ENCODE peak calls at places on chromosome 6, in four cellular contexts. B, W, G and L are unnamed samples.

GRCh38 chr6:56101141-56101553 is 146.2 kb downstream of the COL21A1 start:
- DNase-seq in G (no peak), W (no peak), B (no peak), L (no peak)

GRCh38 chr6:153963352-153963751 is 75.7 kb upstream of the OPRM1 start:
- DNase-seq in W (no peak), G (no peak), B (no peak), L (no peak)

GRCh38 chr6:3885262-3886036 is 36.3 kb downstream of the FAM50B start:
- DNase-seq in W (peak), G (no peak), B (no peak), L (no peak)

GRCh38 chr6:1686117-1687098 is 76.7 kb downstream of the FOXC1 start:
- DNase-seq in W (no peak), B (no peak), G (no peak), L (no peak)

GRCh38 chr6:165159459-165159858 is 149.9 kb downstream of the C6orf118 start:
- DNase-seq in G (no peak), W (no peak), B (no peak), L (no peak)

GRCh38 chr6:170026272-170027110 is 264.4 kb downstream of the DLL1 start:
- DNase-seq in W (no peak), B (no peak), G (no peak), L (no peak)

GRCh38 chr6:44237021-44237812 is 9.7 kb upstream of the HSP90AB1 start:
- DNase-seq in G (peak), W (peak), B (no peak), L (no peak)

GRCh38 chr6:123118811-123119210 is 122.8 kb downstream of the CLVS2 start:
- DNase-seq in W (no peak), G (no peak), B (no peak), L (no peak)

GRCh38 chr6:136014454-136015421 is 163.2 kb downstream of the PDE7B start:
- DNase-seq in B (no peak), W (no peak), G (no peak), L (no peak)

GRCh38 chr6:154169193-154169847 is 130.3 kb downstream of the OPRM1 start:
- DNase-seq in G (no peak), W (no peak), B (no peak), L (no peak)

GRCh38 chr6:130482645-130483390 is 117.0 kb downstream of the TMEM200A start:
- DNase-seq in B (no peak), W (no peak), G (no peak), L (no peak)

GRCh38 chr6:33785766-33786165 is 3.2 kb downstream of the LEMD2 start:
- DNase-seq in B (no peak), W (no peak), G (no peak), L (no peak)

GRCh38 chr6:122289721-122290501 is 109.5 kb upstream of the HSF2 start:
- DNase-seq in G (no peak), B (no peak), W (no peak), L (no peak)

GRCh38 chr6:45625191-45625664 is 247.5 kb upstream of the SUPT3H start:
- DNase-seq in W (no peak), B (no peak), G (peak), L (no peak)

GRCh38 chr6:112235956-112236355 is 18.4 kb downstream of the LAMA4 start:
- DNase-seq in G (no peak), W (no peak), B (no peak), L (no peak)

GRCh38 chr6:22838346-22838745 is 269.0 kb downstream of the HDGFL1 start:
- DNase-seq in W (no peak), G (no peak), B (no peak), L (no peak)

GRCh38 chr6:885051-885590 is 192.2 kb upstream of the EXOC2 start:
- DNase-seq in W (no peak), G (no peak), B (no peak), L (no peak)

GRCh38 chr6:28764014-28764723 is 159.6 kb downstream of the TRIM27 start:
- DNase-seq in B (no peak), W (peak), G (no peak), L (no peak)

GRCh38 chr6:146544783-146545182 is 1.1 kb downstream of the RAB32 start:
- DNase-seq in W (no peak), B (no peak), G (no peak), L (no peak)

GRCh38 chr6:79878142-79878748 is 69.1 kb downstream of the ELOVL4 start:
- DNase-seq in G (no peak), W (no peak), B (no peak), L (no peak)

GRCh38 chr6:24385536-24386269 is 17.0 kb upstream of the MRS2 start:
- DNase-seq in W (no peak), G (no peak), B (no peak), L (no peak)

GRCh38 chr6:122798099-122798641 is 9.1 kb downstream of the SMPDL3A start:
- DNase-seq in G (no peak), W (no peak), B (no peak), L (no peak)

GRCh38 chr6:137487181-137487910 is 6.8 kb downstream of the OLIG3 start:
- DNase-seq in W (no peak), G (no peak), B (no peak), L (no peak)

GRCh38 chr6:70314240-70314639 is 11.4 kb upstream of the COL9A1 start:
- DNase-seq in W (no peak), B (no peak), G (no peak), L (no peak)

GRCh38 chr6:31430449-31430848 is 27.1 kb downstream of the MICA start:
- DNase-seq in W (no peak), B (no peak), G (no peak), L (no peak)

GRCh38 chr6:125020385-125020784 is 58.1 kb downstream of the RNF217 start:
- DNase-seq in G (no peak), W (no peak), B (no peak), L (no peak)

GRCh38 chr6:122482750-122483080 is 11.1 kb upstream of the SERINC1 start:
- DNase-seq in B (no peak), W (no peak), G (no peak), L (no peak)

DNA sequence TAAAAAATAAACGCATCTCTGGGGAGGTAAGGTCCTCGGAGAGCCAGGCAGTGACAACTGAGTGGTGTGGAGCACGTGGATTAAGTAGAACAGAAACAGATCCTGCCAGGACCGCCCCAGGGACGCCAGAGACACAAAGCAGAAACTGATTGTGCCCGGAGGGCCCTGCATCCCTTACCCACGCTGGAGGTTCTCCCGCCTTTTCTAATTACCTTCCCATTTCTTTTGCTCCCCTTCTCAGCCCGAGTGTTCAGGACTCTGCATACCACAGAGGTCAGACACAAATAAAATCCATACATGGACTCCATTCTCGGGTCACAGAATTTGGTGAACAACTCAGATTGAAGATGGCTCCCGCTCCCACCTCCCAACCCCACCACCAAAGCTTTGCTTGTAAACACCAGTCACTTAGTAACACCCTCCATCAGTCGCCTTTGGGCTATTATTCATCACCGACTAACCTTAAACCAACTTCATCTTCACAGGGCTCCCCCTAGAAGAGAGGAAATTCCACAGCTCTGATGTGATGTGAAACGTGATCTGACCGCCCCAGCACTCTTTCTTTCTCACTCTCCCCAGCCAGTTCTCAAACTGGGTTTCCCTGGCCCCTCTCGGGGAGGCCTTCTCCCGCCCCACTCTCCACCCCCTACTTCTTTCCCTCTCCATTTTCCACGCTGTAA is 32.6 kb upstream of the PIM1 start:
- DNase-seq in G (peak), B (no peak), W (no peak), L (no peak)
- TF ChIP-seq TAF1 in G (peak), B (no peak), W (no peak), L (no peak)

DNA sequence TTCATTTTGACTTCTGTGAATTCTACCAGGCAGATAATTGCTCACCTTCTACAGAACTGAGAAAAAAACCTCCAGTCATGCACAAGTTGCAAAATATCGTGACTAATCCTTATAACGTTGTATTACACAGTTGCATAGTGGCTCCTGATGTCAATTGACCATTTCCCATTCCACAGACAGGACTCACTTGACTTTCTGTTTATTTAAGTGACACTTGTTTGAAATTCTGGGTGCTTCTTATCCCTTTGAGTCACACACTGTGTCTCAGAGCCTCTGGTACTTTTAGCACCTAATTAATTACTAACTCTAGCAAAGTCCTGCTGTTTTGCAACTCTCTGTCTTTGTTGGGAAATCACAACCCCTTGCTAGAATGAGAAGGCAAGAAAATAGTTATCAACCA is 16.2 kb upstream of the RSPO3 start:
- DNase-seq in B (no peak), G (no peak), W (no peak), L (no peak)
- TF ChIP-seq POLR2AphosphoS5 in B (no peak), G (no peak), W (no peak), L (no peak)

GRCh38 chr6:21741221-21742109 is 147.9 kb downstream of the SOX4 start:
- DNase-seq in G (no peak), B (no peak), W (no peak), L (no peak)
- TF ChIP-seq POLR2A in G (no peak), B (no peak), W (no peak), L (no peak)

GRCh38 chr6:12419626-12420272 is 129.6 kb downstream of the EDN1 start:
- DNase-seq in B (no peak), G (no peak), W (no peak), L (no peak)

GRCh38 chr6:12417191-12417590 is 127.0 kb downstream of the EDN1 start:
- DNase-seq in W (no peak), B (no peak), G (no peak), L (no peak)

GRCh38 chr6:12421596-12421995 is 131.4 kb downstream of the EDN1 start:
- DNase-seq in W (no peak), B (no peak), G (no peak), L (no peak)

GRCh38 chr6:12420626-12421025 is 130.5 kb downstream of the EDN1 start:
- DNase-seq in B (no peak), G (no peak), W (no peak), L (no peak)

GRCh38 chr6:12418946-12419345 is 128.8 kb downstream of the EDN1 start:
- DNase-seq in G (no peak), W (no peak), B (no peak), L (no peak)
- TF ChIP-seq TAF1 in G (no peak), W (no peak), B (no peak), L (no peak)

GRCh38 chr6:158014505-158015187 is 33.0 kb downstream of the SYNJ2 start:
- DNase-seq in G (no peak), W (no peak), B (no peak), L (no peak)
- TF ChIP-seq POLR2AphosphoS5 in G (no peak), W (no peak), B (no peak), L (no peak)

GRCh38 chr6:167685654-167686053 is 141.1 kb upstream of the AFDN start:
- DNase-seq in G (no peak), W (no peak), B (no peak), L (no peak)
- TF ChIP-seq POLR2A in G (no peak), W (no peak), B (no peak), L (no peak)

DNA sequence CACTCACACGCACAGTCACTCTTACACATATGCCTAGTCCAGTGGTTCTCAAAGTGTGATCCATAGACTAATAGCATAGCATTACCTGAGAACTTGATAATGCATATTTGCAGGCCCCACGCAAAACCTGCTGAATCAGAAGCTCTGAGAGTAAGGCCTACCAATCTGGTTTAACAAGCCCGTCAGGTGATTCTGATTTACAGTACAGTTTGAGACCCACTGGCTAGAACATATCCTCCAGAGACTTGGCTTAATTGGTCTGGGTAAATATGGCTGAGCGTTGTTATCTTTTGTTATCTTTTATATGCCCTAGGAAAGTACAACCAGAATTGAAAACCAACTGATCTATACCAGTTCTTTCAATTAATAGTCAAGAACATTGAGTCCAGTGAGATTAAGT is 9.6 kb downstream of the TSPYL4 start:
- DNase-seq in B (no peak), G (no peak), W (no peak), L (no peak)
- TF ChIP-seq TAF1 in B (no peak), G (no peak), W (no peak), L (no peak)